ENCODE peak calls at places on chromosome 4, in six cellular contexts. D is SK-N-SH, N is GM12878, V is H1, Q is HepG2, Y is K562. M is an unnamed sample.

GRCh38 chr4:14520171-14520570 is 482.1 kb upstream of the CPEB2 start:
- DNase-seq in D (peak), N (no peak), V (no peak), Q (no peak), Y (no peak), M (no peak)

GRCh38 chr4:154559141-154559841 is 3.5 kb upstream of the FGB start:
- DNase-seq in D (peak), N (no peak), V (no peak), Q (peak), Y (peak), M (peak)

GRCh38 chr4:77538144-77538543 is 67.5 kb upstream of the CXCL13 start:
- DNase-seq in D (no peak), N (no peak), V (no peak), Q (no peak), Y (no peak), M (no peak)

GRCh38 chr4:7812191-7812860 is 127.3 kb downstream of the AFAP1 start:
- DNase-seq in D (no peak), N (no peak), V (no peak), Q (no peak), Y (no peak), M (no peak)

GRCh38 chr4:162767090-162767489 is 399.6 kb downstream of the NAF1 start:
- DNase-seq in D (no peak), N (no peak), V (no peak), Q (no peak), Y (no peak), M (no peak)

GRCh38 chr4:8152865-8153257 is 5.8 kb downstream of the ABLIM2 start:
- DNase-seq in D (peak), N (no peak), V (no peak), Q (no peak), Y (no peak), M (no peak)

GRCh38 chr4:99506781-99507180 is 4.0 kb upstream of the C4orf17 start:
- DNase-seq in D (no peak), N (no peak), V (no peak), Q (no peak), Y (no peak), M (no peak)

GRCh38 chr4:121094297-121094966 is 22.1 kb upstream of the NDNF start:
- DNase-seq in D (no peak), N (no peak), V (no peak), Q (no peak), Y (no peak), M (no peak)

GRCh38 chr4:123862812-123863211 is 466.2 kb downstream of the SPRY1 start:
- DNase-seq in D (no peak), N (no peak), V (no peak), Q (no peak), Y (no peak), M (no peak)

GRCh38 chr4:168569066-168569908 is 72.4 kb downstream of the PALLD start:
- DNase-seq in D (no peak), N (no peak), V (no peak), Q (peak), Y (peak), M (no peak)

GRCh38 chr4:8110071-8110986 is 48.3 kb downstream of the ABLIM2 start:
- DNase-seq in D (no peak), N (no peak), V (peak), Q (peak), Y (peak), M (no peak)

GRCh38 chr4:147104768-147105167 is 159.1 kb upstream of the TTC29 start:
- DNase-seq in D (no peak), N (no peak), V (no peak), Q (no peak), Y (no peak), M (no peak)

GRCh38 chr4:60757986-60758385 is 442.1 kb upstream of the ADGRL3 start:
- DNase-seq in D (no peak), N (no peak), V (no peak), Q (no peak), Y (no peak), M (no peak)

GRCh38 chr4:52868138-52868537 is 6.0 kb downstream of the RASL11B start:
- DNase-seq in D (peak), N (no peak), V (no peak), Q (no peak), Y (no peak), M (no peak)

GRCh38 chr4:25474690-25475089 is 97.6 kb downstream of the ANAPC4 start:
- DNase-seq in D (no peak), N (no peak), V (no peak), Q (no peak), Y (no peak), M (no peak)

GRCh38 chr4:126800723-126801191 is 832.0 kb upstream of the INTU start:
- DNase-seq in D (no peak), N (no peak), V (no peak), Q (no peak), Y (no peak), M (no peak)

GRCh38 chr4:166301266-166301665 is 428.2 kb downstream of the TLL1 start:
- DNase-seq in D (no peak), N (no peak), V (no peak), Q (no peak), Y (no peak), M (no peak)

GRCh38 chr4:128354205-128354821 is 66.7 kb upstream of the PGRMC2 start:
- DNase-seq in D (peak), N (no peak), V (no peak), Q (peak), Y (peak), M (peak)

GRCh38 chr4:25925486-25926201 is 11.6 kb downstream of the SMIM20 start:
- DNase-seq in D (peak), N (no peak), V (peak), Q (peak), Y (peak), M (no peak)

GRCh38 chr4:16169491-16169890 is 56.8 kb downstream of the TAPT1 start:
- DNase-seq in D (no peak), N (no peak), V (no peak), Q (no peak), Y (no peak), M (no peak)

GRCh38 chr4:82500830-82501229 is 61.0 kb downstream of the TMEM150C start:
- DNase-seq in D (no peak), N (no peak), V (no peak), Q (no peak), Y (no peak), M (no peak)

GRCh38 chr4:26719954-26720552 is 136.2 kb downstream of the TBC1D19 start:
- DNase-seq in D (peak), N (no peak), V (no peak), Q (no peak), Y (peak), M (no peak)

GRCh38 chr4:146486565-146486964 is 35.2 kb downstream of the SLC10A7 start:
- DNase-seq in D (no peak), N (peak), V (no peak), Q (no peak), Y (no peak), M (no peak)

GRCh38 chr4:48645225-48645794 is 134.8 kb downstream of the FRYL start:
- DNase-seq in D (no peak), N (no peak), V (no peak), Q (no peak), Y (no peak), M (no peak)

GRCh38 chr4:39472396-39472795 is 13.5 kb downstream of the LIAS start:
- DNase-seq in D (no peak), N (no peak), V (no peak), Q (no peak), Y (no peak), M (no peak)

GRCh38 chr4:1042352-1043025 is 31.1 kb downstream of the FGFRL1 start:
- DNase-seq in D (no peak), N (no peak), V (no peak), Q (no peak), Y (no peak), M (no peak)

GRCh38 chr4:78377555-78377954 is 174.0 kb upstream of the ANXA3 start:
- DNase-seq in D (no peak), N (no peak), V (no peak), Q (no peak), Y (no peak), M (no peak)

GRCh38 chr4:76951333-76952033 is 1.9 kb downstream of the SEPTIN11 start:
- DNase-seq in D (no peak), N (no peak), V (no peak), Q (no peak), Y (no peak), M (no peak)

GRCh38 chr4:105280338-105280809 is 133.7 kb downstream of the TET2 start:
- DNase-seq in D (no peak), N (no peak), V (no peak), Q (no peak), Y (no peak), M (no peak)

GRCh38 chr4:140233811-140234696 is 80.1 kb upstream of the MAML3 start:
- DNase-seq in D (no peak), N (no peak), V (no peak), Q (no peak), Y (no peak), M (no peak)

GRCh38 chr4:83139514-83140156 is 25.1 kb upstream of the PLAC8 start:
- DNase-seq in D (no peak), N (no peak), V (no peak), Q (peak), Y (no peak), M (no peak)

GRCh38 chr4:40378619-40379018 is 43.5 kb downstream of the CHRNA9 start:
- DNase-seq in D (no peak), N (no peak), V (no peak), Q (no peak), Y (no peak), M (no peak)

GRCh38 chr4:26010266-26010665 is 96.2 kb downstream of the SMIM20 start:
- DNase-seq in D (no peak), N (no peak), V (no peak), Q (no peak), Y (no peak), M (no peak)

DNA sequence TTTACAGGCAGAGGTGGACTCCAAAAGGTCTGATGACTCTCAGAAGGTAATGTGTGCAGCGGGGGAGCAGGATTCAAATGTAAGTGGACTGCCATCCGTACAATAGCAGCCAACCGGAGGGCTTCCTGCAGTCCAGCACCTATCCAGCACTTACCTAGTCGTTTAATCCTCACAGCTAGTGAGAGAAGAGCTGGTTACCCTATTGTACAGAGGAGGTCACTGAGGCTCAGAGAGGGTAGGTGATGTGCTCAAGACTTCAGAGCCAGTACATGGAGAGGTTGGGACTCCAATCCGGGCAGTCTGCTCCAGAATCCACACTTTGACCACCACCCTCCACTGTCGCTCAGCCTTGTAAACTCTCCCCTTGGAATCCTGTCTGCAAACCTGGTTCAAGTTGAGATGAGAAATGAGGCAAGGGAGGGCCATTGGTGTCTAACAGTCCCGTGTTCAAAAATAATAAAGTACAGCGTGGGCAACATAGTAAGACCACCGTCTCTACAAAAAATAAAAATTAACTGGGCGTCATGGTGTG is 22.5 kb upstream of the JAKMIP1 start:
- DNase-seq in D (peak), N (no peak), V (peak), Q (no peak), Y (no peak), M (peak)
- TF ChIP-seq JUND in D (no peak), N (no peak), V (no peak), Q (no peak), Y (no peak), M (no peak)

GRCh38 chr4:75920327-75920726 is 18.1 kb upstream of the PPEF2 start:
- DNase-seq in D (no peak), N (no peak), V (no peak), Q (no peak), Y (no peak), M (no peak)
- TF ChIP-seq JUND in D (no peak), N (no peak), V (no peak), Q (no peak), Y (no peak), M (no peak)

GRCh38 chr4:183878571-183878970 is 26.5 kb upstream of the STOX2 start:
- DNase-seq in D (no peak), N (no peak), V (no peak), Q (no peak), Y (no peak), M (no peak)

GRCh38 chr4:183873389-183874185 is 31.5 kb upstream of the STOX2 start:
- DNase-seq in D (no peak), N (no peak), V (no peak), Q (no peak), Y (no peak), M (no peak)

GRCh38 chr4:183872531-183872930 is 32.6 kb upstream of the STOX2 start:
- DNase-seq in D (peak), N (no peak), V (no peak), Q (no peak), Y (no peak), M (no peak)

GRCh38 chr4:183876268-183876934 is 28.7 kb upstream of the STOX2 start:
- DNase-seq in D (peak), N (no peak), V (no peak), Q (no peak), Y (no peak), M (no peak)

GRCh38 chr4:183875251-183875825 is 29.8 kb upstream of the STOX2 start:
- DNase-seq in D (no peak), N (no peak), V (no peak), Q (no peak), Y (no peak), M (no peak)
- TF ChIP-seq JUND in D (no peak), N (no peak), V (no peak), Q (no peak), Y (no peak), M (no peak)

GRCh38 chr4:68570122-68570507 is 6.0 kb downstream of the UGT2B17 start:
- DNase-seq in D (no peak), N (no peak), V (no peak), Q (no peak), Y (no peak), M (no peak)

GRCh38 chr4:68575081-68575480 is 1.0 kb downstream of the UGT2B17 start:
- DNase-seq in D (no peak), N (no peak), V (no peak), Q (no peak), Y (no peak), M (no peak)

GRCh38 chr4:68572653-68573052 is 3.5 kb downstream of the UGT2B17 start:
- DNase-seq in D (no peak), N (no peak), V (no peak), Q (no peak), Y (no peak), M (no peak)

DNA sequence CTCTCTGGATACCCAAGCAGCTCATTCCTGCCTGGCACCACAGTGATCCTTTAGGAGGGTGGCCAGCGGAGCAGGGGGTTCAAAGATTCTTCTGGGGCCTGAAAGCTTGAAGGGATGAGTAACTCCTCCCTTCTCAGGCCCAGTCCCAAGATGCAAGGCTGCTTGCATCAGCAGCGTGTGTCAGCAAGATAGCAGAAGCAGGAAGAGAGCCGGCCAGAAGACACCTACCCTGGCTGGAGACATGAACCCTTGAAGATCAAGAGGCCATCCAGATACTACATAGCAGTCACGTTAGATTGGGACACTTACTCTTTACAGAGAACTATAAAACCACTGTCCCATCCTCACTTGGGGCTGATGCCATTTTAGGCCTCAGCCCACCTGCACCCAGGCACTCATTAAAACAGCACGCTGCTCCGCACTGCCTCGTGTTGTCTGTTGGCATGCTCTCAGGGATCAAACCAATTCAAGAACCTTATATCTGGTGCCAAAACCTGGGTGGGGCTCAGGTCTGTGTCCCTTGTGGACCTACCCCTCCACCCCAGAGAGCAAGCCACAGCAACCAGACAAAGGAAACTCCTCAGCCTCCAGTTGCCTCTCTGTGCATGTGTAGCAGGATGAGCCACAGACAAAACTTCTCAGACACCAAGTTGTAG is 6.5 kb downstream of the UGT2B17 start:
- DNase-seq in D (no peak), N (no peak), V (no peak), Q (no peak), Y (no peak), M (no peak)
- TF ChIP-seq JUND in D (no peak), N (no peak), V (no peak), Q (no peak), Y (no peak), M (no peak)

M was measured in T47D.